ENCODE peak calls at places on chromosomes 2 and 18, in five cellular contexts. I is naive thymus-derived CD4-positive, alpha-beta T cell; J is IMR-90; K is thyroid gland; Z is left ventricle myocardium inferior. S is an unnamed sample.
A peak's percentile ranks its signal among the peaks of the same experiment; 100 is the strongest.

GRCh38 chr2:193885419-193885818 is 1690.7 kb upstream of the TMEFF2 start:
- DNase-seq in I (no peak), J (no peak), K (no peak), Z (no peak), S (no peak)

GRCh38 chr2:25098558-25099486 is 56.9 kb downstream of the EFR3B start:
- DNase-seq in I (no peak), J (peak; percentile 80), K (peak; percentile 39), Z (no peak), S (peak; percentile 28)

GRCh38 chr2:20917724-20918572 is 95.0 kb upstream of the LDAH start:
- DNase-seq in I (no peak), J (peak; percentile 34), K (no peak), Z (no peak), S (no peak)

GRCh38 chr2:46036929-46037328 is 260.3 kb upstream of the EPAS1 start:
- DNase-seq in I (no peak), J (peak; percentile 32), K (no peak), Z (no peak), S (no peak)

GRCh38 chr18:22913861-22914260 is 19.3 kb upstream of the RBBP8 start:
- DNase-seq in I (no peak), J (no peak), K (peak; percentile 87), Z (no peak), S (no peak)

GRCh38 chr2:25076749-25077148 is 34.9 kb downstream of the EFR3B start:
- DNase-seq in I (no peak), J (no peak), K (no peak), Z (no peak), S (no peak)

GRCh38 chr2:129239143-129239542 is 740.3 kb upstream of the RAB6C start:
- DNase-seq in I (no peak), J (no peak), K (no peak), Z (no peak), S (no peak)

GRCh38 chr2:43184339-43184895 is 42.0 kb downstream of the ZFP36L2 start:
- DNase-seq in I (no peak), J (peak; percentile 78), K (no peak), Z (no peak), S (no peak)

GRCh38 chr2:20050712-20051517 is 513 bp downstream of the LAPTM4A start:
- DNase-seq in I (no peak), J (peak; percentile 65), K (peak; percentile 59), Z (peak; percentile 35), S (peak; percentile 61)

GRCh38 chr18:23250893-23251656 is 115.8 kb downstream of the CABLES1 start:
- DNase-seq in I (no peak), J (no peak), K (peak; percentile 72), Z (peak; percentile 28), S (no peak)

GRCh38 chr2:189347540-189347939 is 93.7 kb upstream of the WDR75 start:
- DNase-seq in I (peak; percentile 58), J (peak; percentile 96), K (peak; percentile 23), Z (no peak), S (peak; percentile 33)

GRCh38 chr2:189344036-189344435 is 97.2 kb upstream of the WDR75 start:
- DNase-seq in I (no peak), J (no peak), K (no peak), Z (no peak), S (no peak)

GRCh38 chr2:189350515-189351209 is 90.6 kb upstream of the WDR75 start:
- DNase-seq in I (no peak), J (peak; percentile 88), K (peak; percentile 7), Z (no peak), S (peak; percentile 36)

GRCh38 chr2:189348369-189348768 is 92.9 kb upstream of the WDR75 start:
- DNase-seq in I (no peak), J (no peak), K (no peak), Z (no peak), S (no peak)
- H3K27ac ChIP-seq in I (no peak overlapping the region), J (peak overlapping the region; percentile 73), K (no peak overlapping the region), Z (peak overlapping the region; percentile 61), S (peak overlapping the region; percentile 58)

GRCh38 chr2:84924173-84925106 is 19.0 kb downstream of the TMSB10 start:
- DNase-seq in I (peak; percentile 76), J (peak; percentile 30), K (no peak), Z (no peak), S (peak; percentile 19)
- H3K4me3 ChIP-seq in I (no peak overlapping the region), J (no peak overlapping the region), K (no peak overlapping the region), Z (peak overlapping the region; percentile 32), S (no peak overlapping the region)

GRCh38 chr2:65056215-65056989 is at the start of gene CEP68:
- DNase-seq in I (peak; percentile 96), J (peak; percentile 97), K (peak; percentile 98), Z (peak; percentile 97), S (peak; percentile 96)
- H3K27ac ChIP-seq in I (peak within 1 kb of the TSS; percentile 76), J (peak within 1 kb of the TSS; percentile 40), K (peak within 1 kb of the TSS; percentile 91), Z (peak within 1 kb of the TSS; percentile 95), S (peak within 1 kb of the TSS; percentile 96)

DNA sequence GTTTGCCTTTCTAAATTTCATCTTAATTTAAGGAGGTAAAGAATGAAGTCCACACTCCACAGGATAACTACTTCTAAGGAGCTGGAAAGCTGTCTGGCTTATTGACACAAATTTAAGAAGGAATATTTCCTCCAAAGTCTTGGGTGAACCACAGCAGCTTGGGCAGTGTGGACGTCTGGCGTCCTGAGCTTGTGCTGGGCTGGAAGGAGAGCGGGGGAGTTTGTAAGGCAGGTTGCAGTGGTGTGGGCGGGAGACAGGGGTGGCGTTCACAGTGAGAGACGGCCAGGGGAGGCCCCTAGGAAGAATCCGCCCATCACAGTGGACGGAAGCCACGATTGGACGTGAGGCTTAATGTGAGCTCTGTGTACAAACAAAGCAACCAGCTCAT is 25.7 kb downstream of the ADI1 start:
- DNase-seq in I (no peak), J (peak; percentile 75), K (peak; percentile 87), Z (peak; percentile 46), S (no peak)
- H3K4me3 ChIP-seq in I (no peak overlapping the region), J (no peak overlapping the region), K (no peak overlapping the region), Z (peak overlapping the region; percentile 48), S (no peak overlapping the region)

GRCh38 chr2:157176602-157177001 is 80.9 kb upstream of the GALNT5 start:
- DNase-seq in I (no peak), J (no peak), K (no peak), Z (no peak), S (no peak)

GRCh38 chr2:157172239-157172638 is 85.3 kb upstream of the GALNT5 start:
- DNase-seq in I (no peak), J (peak; percentile 52), K (no peak), Z (no peak), S (no peak)

GRCh38 chr2:157173740-157174184 is 83.7 kb upstream of the GALNT5 start:
- DNase-seq in I (no peak), J (peak; percentile 100), K (no peak), Z (no peak), S (no peak)

GRCh38 chr2:157172866-157173578 is 84.5 kb upstream of the GALNT5 start:
- DNase-seq in I (no peak), J (peak; percentile 59), K (no peak), Z (no peak), S (no peak)

GRCh38 chr2:157174321-157174720 is 83.2 kb upstream of the GALNT5 start:
- DNase-seq in I (no peak), J (peak; percentile 38), K (no peak), Z (no peak), S (no peak)
- H3K27ac ChIP-seq in I (no peak overlapping the region), J (peak overlapping the region; percentile 69), K (no peak overlapping the region), Z (peak overlapping the region; percentile 43), S (no peak overlapping the region)

GRCh38 chr2:191691016-191691725 is 13.2 kb downstream of the NABP1 start:
- DNase-seq in I (peak; percentile 69), J (peak; percentile 87), K (peak; percentile 39), Z (no peak), S (peak; percentile 62)

GRCh38 chr2:191688934-191689695 is 11.2 kb downstream of the NABP1 start:
- DNase-seq in I (no peak), J (peak; percentile 80), K (no peak), Z (no peak), S (no peak)

GRCh38 chr2:191691898-191692297 is 14.0 kb downstream of the NABP1 start:
- DNase-seq in I (no peak), J (no peak), K (no peak), Z (no peak), S (no peak)

GRCh38 chr2:191692502-191693115 is 14.7 kb downstream of the NABP1 start:
- DNase-seq in I (no peak), J (no peak), K (no peak), Z (no peak), S (no peak)

GRCh38 chr2:191690327-191690726 is 12.4 kb downstream of the NABP1 start:
- DNase-seq in I (no peak), J (no peak), K (no peak), Z (no peak), S (no peak)
- H3K4me3 ChIP-seq in I (no peak overlapping the region), J (no peak overlapping the region), K (no peak overlapping the region), Z (no peak overlapping the region), S (no peak overlapping the region)

DNA sequence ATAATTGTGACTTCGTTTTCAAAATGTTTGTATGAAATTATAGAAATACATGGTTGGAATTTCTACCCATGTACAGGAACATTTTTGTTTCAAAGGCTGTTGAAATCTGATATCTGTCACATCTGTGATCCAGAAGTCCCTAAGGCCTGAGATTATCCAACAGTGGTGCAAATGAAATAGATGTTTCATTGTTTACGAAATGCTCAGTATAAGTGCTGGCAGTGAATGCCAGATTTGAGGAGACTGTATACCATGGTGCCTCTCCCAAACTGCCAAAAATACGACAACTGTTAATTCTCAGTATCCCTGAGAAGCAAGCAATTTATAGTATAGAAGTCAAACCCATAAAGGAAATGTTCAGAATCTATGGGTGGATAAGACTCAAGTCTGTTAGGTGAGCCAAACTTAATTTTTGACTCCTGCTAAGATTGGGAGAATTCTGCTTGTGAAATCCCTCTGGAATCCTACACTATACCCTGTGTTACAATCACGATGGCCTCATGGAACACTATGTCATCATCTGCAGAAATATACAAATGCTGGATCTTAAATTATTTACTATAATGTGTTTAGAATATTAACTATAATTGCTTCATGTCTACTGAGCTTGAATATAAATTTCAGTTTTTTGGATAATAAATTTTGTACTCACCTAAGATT is 71.2 kb upstream of the DOCK10 start:
- DNase-seq in I (no peak), J (no peak), K (no peak), Z (no peak), S (no peak)
- H3K27ac ChIP-seq in I (no peak overlapping the region), J (no peak overlapping the region), K (no peak overlapping the region), Z (no peak overlapping the region), S (no peak overlapping the region)

GRCh38 chr2:239911630-239912071 is 113.5 kb downstream of the NDUFA10 start:
- DNase-seq in I (no peak), J (no peak), K (no peak), Z (no peak), S (no peak)
- H3K4me3 ChIP-seq in I (no peak overlapping the region), J (no peak overlapping the region), K (no peak overlapping the region), Z (no peak overlapping the region), S (no peak overlapping the region)

S was measured in heart right ventricle.